ENCODE peak calls at places on chromosomes 4 and X, in four cellular contexts. W is K562, A is SK-N-SH, F is H1. M is an unnamed sample.

GRCh38 chrX:108167211-108167872 is 75.8 kb downstream of the ATG4A start:
- DNase-seq in A (no peak), F (no peak), W (peak), M (no peak)

GRCh38 chr4:135201081-135201480 is 999.5 kb upstream of the PABPC4L start:
- DNase-seq in F (no peak), W (no peak), A (no peak), M (no peak)

GRCh38 chrX:112120737-112121136 is 38.2 kb upstream of the TRPC5 start:
- DNase-seq in F (no peak), A (no peak), W (no peak), M (no peak)

GRCh38 chr4:22688236-22688635 is 4.5 kb upstream of the GBA3 start:
- DNase-seq in W (no peak), A (no peak), F (no peak), M (no peak)

GRCh38 chr4:146311238-146311970 is 97.1 kb downstream of the REELD1 start:
- DNase-seq in W (no peak), A (peak), F (no peak), M (no peak)

GRCh38 chr4:61373901-61374611 is 173.9 kb downstream of the ADGRL3 start:
- DNase-seq in A (no peak), W (no peak), F (no peak), M (no peak)

GRCh38 chr4:186554890-186555827 is at the start of gene MTNR1A:
- DNase-seq in F (no peak), A (peak), W (no peak), M (peak)

GRCh38 chr4:2811830-2812599 is 19.1 kb downstream of the SH3BP2 start:
- DNase-seq in W (no peak), A (peak), F (no peak), M (peak)

GRCh38 chr4:3123201-3123671 is 48.8 kb downstream of the HTT start:
- DNase-seq in W (no peak), A (no peak), F (no peak), M (no peak)

GRCh38 chr4:132333723-132334045 is 815.4 kb upstream of the PCDH10 start:
- DNase-seq in W (no peak), F (no peak), A (no peak), M (no peak)

GRCh38 chrX:123013141-123013540 is 170.9 kb upstream of the GRIA3 start:
- DNase-seq in F (no peak), A (no peak), W (no peak), M (no peak)

GRCh38 chr4:104490096-104490769 is 4.5 kb downstream of the CXXC4 start:
- DNase-seq in W (no peak), A (peak), F (no peak), M (no peak)

GRCh38 chr4:108972613-108973283 is 209.9 kb upstream of the ETNPPL start:
- DNase-seq in A (no peak), W (peak), F (no peak), M (no peak)

GRCh38 chr4:110164251-110164650 is 34.2 kb downstream of the ELOVL6 start:
- DNase-seq in F (no peak), W (no peak), A (no peak), M (no peak)

GRCh38 chr4:38661371-38661770 is 2.6 kb upstream of the KLF3 start:
- DNase-seq in A (no peak), F (no peak), W (no peak), M (no peak)

GRCh38 chrX:133983974-133984578 is 1.3 kb downstream of the GPC3 start:
- DNase-seq in A (no peak), F (no peak), W (no peak), M (peak)

GRCh38 chr4:34469518-34469917 is 1774.8 kb downstream of the ARAP2 start:
- DNase-seq in F (no peak), W (no peak), A (no peak), M (no peak)

GRCh38 chr4:55303818-55304217 is 42.2 kb upstream of the SRD5A3 start:
- DNase-seq in W (no peak), A (no peak), F (no peak), M (no peak)

GRCh38 chr4:153426207-153426886 is 39.8 kb upstream of the TMEM131L start:
- DNase-seq in F (no peak), W (no peak), A (no peak), M (no peak)

GRCh38 chr4:139528377-139529005 is 27.5 kb downstream of the SETD7 start:
- DNase-seq in F (no peak), W (no peak), A (no peak), M (no peak)

GRCh38 chrX:47854474-47854873 is 17.8 kb downstream of the ZNF81 start:
- DNase-seq in F (no peak), W (peak), A (peak), M (peak)

GRCh38 chrX:9700555-9700954 is 65.1 kb downstream of the GPR143 start:
- DNase-seq in W (no peak), F (no peak), A (no peak), M (peak)

GRCh38 chr4:152620915-152621314 is 58.9 kb downstream of the TMEM154 start:
- DNase-seq in A (no peak), W (no peak), F (no peak), M (no peak)

GRCh38 chr4:177005801-177006230 is 213.1 kb upstream of the VEGFC start:
- DNase-seq in A (no peak), F (no peak), W (no peak), M (no peak)

GRCh38 chrX:134936542-134936941 is 54.2 kb upstream of the SMIM10 start:
- DNase-seq in F (no peak), A (no peak), W (no peak), M (no peak)

GRCh38 chrX:31227250-31227649 is 155.4 kb upstream of the FTHL17 start:
- DNase-seq in A (no peak), W (no peak), F (no peak), M (no peak)

GRCh38 chr4:89055157-89056080 is 1.6 kb downstream of the FAM13A start:
- DNase-seq in F (no peak), A (no peak), W (peak), M (no peak)

GRCh38 chr4:110245567-110245966 is 47.2 kb upstream of the ELOVL6 start:
- DNase-seq in W (peak), A (no peak), F (no peak), M (no peak)

GRCh38 chr4:169952236-169953088 is 73.7 kb downstream of the MFAP3L start:
- DNase-seq in F (no peak), W (no peak), A (no peak), M (no peak)

GRCh38 chr4:81040175-81040659 is 9.7 kb downstream of the BMP3 start:
- DNase-seq in A (peak), W (peak), F (no peak), M (no peak)

DNA sequence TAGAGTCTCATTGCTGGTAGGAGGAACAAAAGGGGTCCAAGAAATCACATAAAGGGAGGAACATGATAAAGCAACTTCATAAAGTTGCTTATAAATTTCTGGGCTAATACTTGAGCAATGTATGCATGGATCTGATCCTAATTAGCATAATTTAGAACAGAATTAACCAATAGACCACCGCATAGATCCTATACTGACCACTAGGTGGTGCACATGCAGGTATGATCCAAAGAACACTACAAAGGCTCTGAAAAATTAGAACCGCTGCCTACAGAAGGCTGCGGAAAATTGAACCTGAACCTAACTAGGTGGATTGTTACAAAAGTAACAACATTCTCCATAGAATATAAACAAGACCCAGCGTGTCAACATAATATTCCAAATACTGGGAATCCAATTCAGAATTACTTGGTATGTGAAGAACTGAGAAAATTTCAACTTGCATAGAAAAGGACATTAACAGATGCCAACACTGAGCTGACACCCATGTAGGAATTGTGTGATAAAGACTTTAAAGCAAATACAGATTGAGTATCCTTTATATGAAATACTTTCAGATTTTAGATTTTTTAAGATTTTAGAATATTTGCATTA is 23.3 kb downstream of the BRCC3 start:
- DNase-seq in F (no peak), A (peak), W (peak), M (no peak)
- TF ChIP-seq TEAD4 in F (no peak), A (no peak), W (no peak), M (no peak)

GRCh38 chr4:83644677-83645639 is 109.0 kb downstream of the GPAT3 start:
- DNase-seq in W (peak), F (no peak), A (peak), M (no peak)
- TF ChIP-seq TEAD4 in W (no peak), F (no peak), A (no peak), M (no peak)

GRCh38 chr4:165199286-165199685 is 8.1 kb upstream of the KLHL2 start:
- DNase-seq in F (no peak), A (no peak), W (no peak), M (no peak)
- TF ChIP-seq TEAD4 in F (no peak), A (no peak), W (no peak), M (no peak)

GRCh38 chrX:72094894-72095293 is 36.8 kb downstream of the RTL5 start:
- DNase-seq in W (peak), F (no peak), A (peak), M (no peak)

GRCh38 chrX:72100824-72101351 is 30.8 kb downstream of the RTL5 start:
- DNase-seq in A (no peak), W (no peak), F (no peak), M (no peak)

GRCh38 chrX:72095370-72095769 is 36.3 kb downstream of the RTL5 start:
- DNase-seq in W (no peak), F (no peak), A (no peak), M (no peak)

GRCh38 chrX:72100051-72100755 is 31.5 kb downstream of the RTL5 start:
- DNase-seq in F (no peak), A (no peak), W (no peak), M (no peak)

GRCh38 chrX:72097081-72097480 is 34.6 kb downstream of the RTL5 start:
- DNase-seq in W (no peak), F (no peak), A (no peak), M (no peak)
- TF ChIP-seq TEAD4 in W (no peak), F (no peak), A (no peak), M (no peak)

GRCh38 chrX:45515262-45516215 is 314.9 kb upstream of the DIPK2B start:
- DNase-seq in A (peak), F (no peak), W (peak), M (peak)
- TF ChIP-seq TEAD4 in A (peak), F (no peak), W (no peak), M (no peak)

DNA sequence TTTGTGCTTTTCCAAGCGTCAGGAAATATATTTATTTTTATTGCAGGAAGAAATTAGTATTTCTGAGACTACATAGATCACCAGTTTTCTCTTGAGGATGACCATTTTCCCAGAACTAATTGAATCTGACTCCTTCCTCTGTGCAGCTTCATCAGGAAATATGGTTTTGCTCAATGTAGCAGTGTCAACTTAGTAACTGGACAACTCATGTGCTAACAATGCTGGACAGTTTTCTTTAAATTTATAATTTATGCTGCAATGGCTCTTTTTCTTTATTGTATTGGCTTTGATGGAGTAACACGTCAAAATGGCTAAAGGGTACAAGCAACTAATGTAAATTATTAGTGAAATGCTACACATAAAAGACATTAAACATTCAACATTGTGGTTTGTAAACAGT is 531.5 kb downstream of the ANKRD50 start:
- DNase-seq in W (no peak), F (no peak), A (no peak), M (no peak)
- TF ChIP-seq TEAD4 in W (no peak), F (no peak), A (no peak), M (no peak)

DNA sequence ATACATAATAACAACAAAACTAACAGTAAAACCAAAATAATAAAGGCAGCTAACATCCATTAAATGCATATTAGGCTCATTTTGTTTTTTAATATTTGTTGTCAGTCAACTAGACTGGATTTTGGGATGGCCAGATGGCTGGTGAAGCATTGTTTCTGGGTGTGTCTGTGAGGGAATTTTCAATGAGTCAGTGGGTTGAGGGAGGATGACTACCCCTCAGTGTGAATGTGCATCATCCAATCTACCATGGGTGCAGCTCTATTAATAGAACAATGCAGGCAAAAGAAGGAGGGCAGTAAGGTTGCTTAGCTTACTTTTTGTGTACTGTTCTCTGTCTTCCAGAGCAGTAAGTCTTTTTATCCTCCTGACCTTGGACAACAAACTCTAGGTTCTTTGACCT is 484.2 kb upstream of the HS3ST1 start:
- DNase-seq in F (no peak), A (no peak), W (no peak), M (no peak)
- TF ChIP-seq TEAD4 in F (no peak), A (no peak), W (no peak), M (no peak)

DNA sequence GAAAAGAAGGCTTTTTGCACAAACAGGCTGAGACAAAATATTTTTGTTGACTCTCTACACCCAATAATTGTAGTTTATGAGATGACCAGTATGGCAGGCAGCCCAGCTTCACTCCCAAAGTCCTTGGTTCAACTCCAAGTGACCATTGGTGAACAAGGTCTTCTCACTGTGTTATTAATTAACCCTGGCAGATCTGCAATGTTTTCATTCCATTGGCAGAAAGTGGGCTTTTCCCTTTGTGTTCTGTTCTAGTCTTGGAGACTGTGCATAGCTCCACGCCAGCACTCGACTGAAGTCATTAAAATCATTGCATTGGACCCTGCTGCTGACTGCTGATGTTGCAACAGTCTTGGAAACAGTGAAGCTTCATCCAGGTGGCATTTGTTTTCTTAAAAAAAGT is 277.3 kb upstream of the HAND2 start:
- DNase-seq in W (no peak), F (no peak), A (no peak), M (no peak)
- TF ChIP-seq TEAD4 in W (no peak), F (no peak), A (no peak), M (no peak)

GRCh38 chrX:18994713-18995112 is 10.8 kb upstream of the PHKA2 start:
- DNase-seq in F (no peak), W (no peak), A (no peak), M (no peak)
- TF ChIP-seq TEAD4 in F (no peak), W (no peak), A (no peak), M (no peak)